ENCODE peak calls at places on chromosomes 13 and 19, in ten cellular contexts. One of them, this sample, is unnamed.

GRCh38 chr19:32652893-32653625 is 21.9 kb downstream of the ANKRD27 start:
- DNase-seq in IMR-90: peak; percentile 81
- DNase-seq in left lung: no peak
- DNase-seq in psoas muscle: peak; percentile 72
- DNase-seq in tibial artery: peak; percentile 43
- DNase-seq in A549: no peak
- DNase-seq in heart left ventricle: peak; percentile 75
- DNase-seq in fibroblast of lung: peak; percentile 76
- DNase-seq in cardiac muscle cell: peak; percentile 6
- DNase-seq in K562: no peak
- DNase-seq in this sample: peak; percentile 30

GRCh38 chr13:52599853-52600603 is 42.2 kb upstream of the HNRNPA1L2 start:
- DNase-seq in IMR-90: peak; percentile 13
- DNase-seq in left lung: peak; percentile 77
- DNase-seq in psoas muscle: peak; percentile 64
- DNase-seq in tibial artery: no peak
- DNase-seq in A549: no peak
- DNase-seq in heart left ventricle: peak; percentile 32
- DNase-seq in fibroblast of lung: peak; percentile 26
- DNase-seq in cardiac muscle cell: peak; percentile 42
- DNase-seq in K562: no peak
- DNase-seq in this sample: no peak

GRCh38 chr13:36965767-36966166 is 33.4 kb downstream of the ALG5 start:
- DNase-seq in IMR-90: peak; percentile 90
- DNase-seq in left lung: no peak
- DNase-seq in psoas muscle: no peak
- DNase-seq in tibial artery: no peak
- DNase-seq in A549: no peak
- DNase-seq in heart left ventricle: no peak
- DNase-seq in fibroblast of lung: peak; percentile 46
- DNase-seq in cardiac muscle cell: no peak
- DNase-seq in K562: no peak
- DNase-seq in this sample: no peak

GRCh38 chr19:31596751-31597150 is 247.5 kb upstream of the TSHZ3 start:
- DNase-seq in IMR-90: no peak
- DNase-seq in left lung: no peak
- DNase-seq in psoas muscle: no peak
- DNase-seq in tibial artery: no peak
- DNase-seq in A549: no peak
- DNase-seq in heart left ventricle: no peak
- DNase-seq in fibroblast of lung: no peak
- DNase-seq in cardiac muscle cell: no peak
- DNase-seq in K562: no peak
- DNase-seq in this sample: no peak

GRCh38 chr19:4488496-4488895 is 16.4 kb downstream of the HDGFL2 start:
- DNase-seq in IMR-90: no peak
- DNase-seq in left lung: no peak
- DNase-seq in psoas muscle: no peak
- DNase-seq in tibial artery: no peak
- DNase-seq in A549: no peak
- DNase-seq in heart left ventricle: no peak
- DNase-seq in fibroblast of lung: no peak
- DNase-seq in cardiac muscle cell: no peak
- DNase-seq in K562: no peak
- DNase-seq in this sample: no peak

GRCh38 chr19:53158119-53158656 is 665 bp downstream of the ZNF347 start:
- DNase-seq in IMR-90: peak; percentile 15
- DNase-seq in left lung: peak; percentile 84
- DNase-seq in psoas muscle: peak; percentile 63
- DNase-seq in tibial artery: peak; percentile 27
- DNase-seq in A549: no peak
- DNase-seq in heart left ventricle: peak; percentile 40
- DNase-seq in fibroblast of lung: peak; percentile 28
- DNase-seq in cardiac muscle cell: peak; percentile 56
- DNase-seq in K562: peak; percentile 21
- DNase-seq in this sample: peak; percentile 20

GRCh38 chr19:39502640-39503417 is 4.1 kb downstream of the DLL3 start:
- DNase-seq in IMR-90: peak; percentile 73
- DNase-seq in left lung: peak; percentile 92
- DNase-seq in psoas muscle: peak; percentile 72
- DNase-seq in tibial artery: no peak
- DNase-seq in A549: peak; percentile 94
- DNase-seq in heart left ventricle: peak; percentile 44
- DNase-seq in fibroblast of lung: peak; percentile 66
- DNase-seq in cardiac muscle cell: peak; percentile 82
- DNase-seq in K562: peak; percentile 91
- DNase-seq in this sample: peak; percentile 40

GRCh38 chr19:17020380-17020779 is 6.2 kb downstream of the CPAMD8 start:
- DNase-seq in IMR-90: no peak
- DNase-seq in left lung: no peak
- DNase-seq in psoas muscle: no peak
- DNase-seq in tibial artery: no peak
- DNase-seq in A549: no peak
- DNase-seq in heart left ventricle: no peak
- DNase-seq in fibroblast of lung: no peak
- DNase-seq in cardiac muscle cell: peak; percentile 5
- DNase-seq in K562: no peak
- DNase-seq in this sample: no peak

GRCh38 chr13:59774511-59774911 is 389.2 kb downstream of the DIAPH3 start:
- DNase-seq in IMR-90: peak; percentile 77
- DNase-seq in left lung: no peak
- DNase-seq in psoas muscle: no peak
- DNase-seq in tibial artery: no peak
- DNase-seq in A549: peak; percentile 1
- DNase-seq in heart left ventricle: no peak
- DNase-seq in fibroblast of lung: peak; percentile 77
- DNase-seq in cardiac muscle cell: no peak
- DNase-seq in K562: no peak
- DNase-seq in this sample: no peak

GRCh38 chr19:44745386-44745831 is 3.1 kb upstream of the BCL3 start:
- DNase-seq in IMR-90: peak; percentile 80
- DNase-seq in left lung: peak; percentile 82
- DNase-seq in psoas muscle: peak; percentile 85
- DNase-seq in tibial artery: peak; percentile 78
- DNase-seq in A549: peak; percentile 95
- DNase-seq in heart left ventricle: peak; percentile 84
- DNase-seq in fibroblast of lung: peak; percentile 81
- DNase-seq in cardiac muscle cell: no peak
- DNase-seq in K562: no peak
- DNase-seq in this sample: no peak

GRCh38 chr19:51259348-51260245 is 8.7 kb downstream of the SIGLECL1 start:
- DNase-seq in IMR-90: peak; percentile 22
- DNase-seq in left lung: no peak
- DNase-seq in psoas muscle: no peak
- DNase-seq in tibial artery: peak; percentile 27
- DNase-seq in A549: peak; percentile 50
- DNase-seq in heart left ventricle: peak; percentile 12
- DNase-seq in fibroblast of lung: peak; percentile 17
- DNase-seq in cardiac muscle cell: peak; percentile 27
- DNase-seq in K562: peak; percentile 63
- DNase-seq in this sample: no peak

GRCh38 chr13:30618938-30619289 is 1.2 kb downstream of the USPL1 start:
- DNase-seq in IMR-90: no peak
- DNase-seq in left lung: no peak
- DNase-seq in psoas muscle: no peak
- DNase-seq in tibial artery: no peak
- DNase-seq in A549: no peak
- DNase-seq in heart left ventricle: no peak
- DNase-seq in fibroblast of lung: no peak
- DNase-seq in cardiac muscle cell: no peak
- DNase-seq in K562: no peak
- DNase-seq in this sample: no peak

GRCh38 chr13:104086205-104086604 is 1020.0 kb upstream of the SLC10A2 start:
- DNase-seq in IMR-90: peak; percentile 5
- DNase-seq in left lung: no peak
- DNase-seq in psoas muscle: no peak
- DNase-seq in tibial artery: no peak
- DNase-seq in A549: no peak
- DNase-seq in heart left ventricle: no peak
- DNase-seq in fibroblast of lung: peak; percentile 5
- DNase-seq in cardiac muscle cell: no peak
- DNase-seq in K562: no peak
- DNase-seq in this sample: no peak

DNA sequence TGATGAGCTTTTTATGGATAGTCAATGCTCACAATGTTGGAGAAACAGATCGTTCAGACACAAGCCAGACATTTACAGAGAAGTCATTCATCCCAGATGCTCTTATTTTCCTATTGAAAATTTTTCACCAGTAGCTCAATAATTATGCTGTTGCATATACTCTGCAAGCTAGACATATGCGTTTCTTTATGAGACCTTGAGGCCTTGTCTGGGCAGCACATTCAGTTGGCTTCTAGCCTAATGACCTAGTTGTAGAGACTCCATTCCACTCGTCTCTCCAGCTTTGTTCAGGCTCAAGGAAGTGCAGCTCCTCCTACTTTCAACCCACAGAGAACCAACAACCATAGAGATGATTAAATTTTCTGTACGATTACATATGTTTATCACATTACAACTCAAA is 237.7 kb downstream of the MZT1 start:
- DNase-seq in IMR-90: no peak
- DNase-seq in left lung: no peak
- DNase-seq in psoas muscle: no peak
- DNase-seq in tibial artery: no peak
- DNase-seq in A549: no peak
- DNase-seq in heart left ventricle: no peak
- DNase-seq in fibroblast of lung: no peak
- DNase-seq in cardiac muscle cell: no peak
- DNase-seq in K562: no peak
- DNase-seq in this sample: no peak
- H3K4me1 ChIP-seq in IMR-90: no peaks in the 10 kb centered on the region
- H3K4me1 ChIP-seq in left lung: no peaks in the 10 kb centered on the region
- H3K4me1 ChIP-seq in psoas muscle: no peaks in the 10 kb centered on the region
- H3K4me1 ChIP-seq in tibial artery: no peaks in the 10 kb centered on the region
- H3K4me1 ChIP-seq in A549: no peaks in the 10 kb centered on the region
- H3K4me1 ChIP-seq in heart left ventricle: no peaks in the 10 kb centered on the region
- H3K4me1 ChIP-seq in fibroblast of lung: no peaks in the 10 kb centered on the region
- H3K4me1 ChIP-seq in cardiac muscle cell: no peaks in the 10 kb centered on the region
- H3K4me1 ChIP-seq in K562: no peaks in the 10 kb centered on the region
- H3K4me1 ChIP-seq in this sample: no peaks in the 10 kb centered on the region

GRCh38 chr13:84844473-84844872 is 954.7 kb downstream of the SLITRK6 start:
- DNase-seq in IMR-90: no peak
- DNase-seq in left lung: no peak
- DNase-seq in psoas muscle: no peak
- DNase-seq in tibial artery: no peak
- DNase-seq in A549: peak; percentile 10
- DNase-seq in heart left ventricle: no peak
- DNase-seq in fibroblast of lung: peak; percentile 26
- DNase-seq in cardiac muscle cell: peak; percentile 20
- DNase-seq in K562: no peak
- DNase-seq in this sample: no peak
- TF ChIP-seq CTCF in IMR-90: no peak
- TF ChIP-seq CTCF in left lung: no peak
- TF ChIP-seq CTCF in psoas muscle: no peak
- TF ChIP-seq CTCF in tibial artery: no peak
- TF ChIP-seq CTCF in A549: peak; percentile 43
- TF ChIP-seq CTCF in heart left ventricle: no peak
- TF ChIP-seq CTCF in fibroblast of lung: peak; percentile 30
- TF ChIP-seq CTCF in cardiac muscle cell: no peak
- TF ChIP-seq CTCF in K562: no peak
- TF ChIP-seq CTCF in this sample: no peak

GRCh38 chr19:55377356-55378131 is 918 bp downstream of the TMEM190 start:
- DNase-seq in IMR-90: no peak
- DNase-seq in left lung: peak; percentile 82
- DNase-seq in psoas muscle: no peak
- DNase-seq in tibial artery: no peak
- DNase-seq in A549: no peak
- DNase-seq in heart left ventricle: no peak
- DNase-seq in fibroblast of lung: no peak
- DNase-seq in cardiac muscle cell: no peak
- DNase-seq in K562: no peak
- DNase-seq in this sample: no peak
- H3K4me1 ChIP-seq in IMR-90: peaks cover 22% of the 10 kb centered on the region
- H3K4me1 ChIP-seq in left lung: no peaks in the 10 kb centered on the region
- H3K4me1 ChIP-seq in psoas muscle: no peaks in the 10 kb centered on the region
- H3K4me1 ChIP-seq in tibial artery: peaks cover 7% of the 10 kb centered on the region
- H3K4me1 ChIP-seq in A549: peaks cover 76% of the 10 kb centered on the region
- H3K4me1 ChIP-seq in heart left ventricle: peaks cover 5% of the 10 kb centered on the region
- H3K4me1 ChIP-seq in fibroblast of lung: peaks cover 5% of the 10 kb centered on the region
- H3K4me1 ChIP-seq in cardiac muscle cell: no peaks in the 10 kb centered on the region
- H3K4me1 ChIP-seq in K562: peaks cover 15% of the 10 kb centered on the region
- H3K4me1 ChIP-seq in this sample: no peaks in the 10 kb centered on the region

GRCh38 chr13:114313061-114313860 is 1.0 kb upstream of the CHAMP1 start:
- DNase-seq in IMR-90: peak; percentile 51
- DNase-seq in left lung: no peak
- DNase-seq in psoas muscle: no peak
- DNase-seq in tibial artery: no peak
- DNase-seq in A549: peak; percentile 11
- DNase-seq in heart left ventricle: no peak
- DNase-seq in fibroblast of lung: no peak
- DNase-seq in cardiac muscle cell: no peak
- DNase-seq in K562: no peak
- DNase-seq in this sample: no peak

GRCh38 chr13:114311387-114311786 is 2.9 kb upstream of the CHAMP1 start:
- DNase-seq in IMR-90: no peak
- DNase-seq in left lung: no peak
- DNase-seq in psoas muscle: no peak
- DNase-seq in tibial artery: no peak
- DNase-seq in A549: no peak
- DNase-seq in heart left ventricle: no peak
- DNase-seq in fibroblast of lung: no peak
- DNase-seq in cardiac muscle cell: peak; percentile 20
- DNase-seq in K562: no peak
- DNase-seq in this sample: no peak

GRCh38 chr13:114311908-114312307 is 2.4 kb upstream of the CHAMP1 start:
- DNase-seq in IMR-90: no peak
- DNase-seq in left lung: no peak
- DNase-seq in psoas muscle: no peak
- DNase-seq in tibial artery: no peak
- DNase-seq in A549: no peak
- DNase-seq in heart left ventricle: no peak
- DNase-seq in fibroblast of lung: no peak
- DNase-seq in cardiac muscle cell: no peak
- DNase-seq in K562: no peak
- DNase-seq in this sample: no peak

GRCh38 chr13:114315074-114315785 is 927 bp downstream of the CHAMP1 start:
- DNase-seq in IMR-90: no peak
- DNase-seq in left lung: no peak
- DNase-seq in psoas muscle: no peak
- DNase-seq in tibial artery: no peak
- DNase-seq in A549: no peak
- DNase-seq in heart left ventricle: no peak
- DNase-seq in fibroblast of lung: no peak
- DNase-seq in cardiac muscle cell: no peak
- DNase-seq in K562: no peak
- DNase-seq in this sample: no peak

GRCh38 chr13:114314074-114314912 is at the start of gene CHAMP1:
- DNase-seq in IMR-90: peak; percentile 96
- DNase-seq in left lung: peak; percentile 98
- DNase-seq in psoas muscle: peak; percentile 99
- DNase-seq in tibial artery: peak; percentile 93
- DNase-seq in A549: peak; percentile 94
- DNase-seq in heart left ventricle: peak; percentile 96
- DNase-seq in fibroblast of lung: peak; percentile 96
- DNase-seq in cardiac muscle cell: peak; percentile 96
- DNase-seq in K562: peak; percentile 93
- DNase-seq in this sample: peak; percentile 98
- TF ChIP-seq CTCF in IMR-90: no peak
- TF ChIP-seq CTCF in left lung: no peak
- TF ChIP-seq CTCF in psoas muscle: no peak
- TF ChIP-seq CTCF in tibial artery: no peak
- TF ChIP-seq CTCF in A549: no peak
- TF ChIP-seq CTCF in heart left ventricle: no peak
- TF ChIP-seq CTCF in fibroblast of lung: no peak
- TF ChIP-seq CTCF in cardiac muscle cell: no peak
- TF ChIP-seq CTCF in K562: no peak
- TF ChIP-seq CTCF in this sample: no peak

GRCh38 chr19:35790981-35791813 is 15.8 kb downstream of the ARHGAP33 start:
- DNase-seq in IMR-90: no peak
- DNase-seq in left lung: no peak
- DNase-seq in psoas muscle: no peak
- DNase-seq in tibial artery: no peak
- DNase-seq in A549: peak; percentile 38
- DNase-seq in heart left ventricle: no peak
- DNase-seq in fibroblast of lung: no peak
- DNase-seq in cardiac muscle cell: no peak
- DNase-seq in K562: no peak
- DNase-seq in this sample: no peak
- H3K4me1 ChIP-seq in IMR-90: no peaks in the 10 kb centered on the region
- H3K4me1 ChIP-seq in left lung: no peaks in the 10 kb centered on the region
- H3K4me1 ChIP-seq in psoas muscle: no peaks in the 10 kb centered on the region
- H3K4me1 ChIP-seq in tibial artery: no peaks in the 10 kb centered on the region
- H3K4me1 ChIP-seq in A549: peaks cover 8% of the 10 kb centered on the region
- H3K4me1 ChIP-seq in heart left ventricle: no peaks in the 10 kb centered on the region
- H3K4me1 ChIP-seq in fibroblast of lung: peaks cover 3% of the 10 kb centered on the region
- H3K4me1 ChIP-seq in cardiac muscle cell: no peaks in the 10 kb centered on the region
- H3K4me1 ChIP-seq in K562: no peaks in the 10 kb centered on the region
- H3K4me1 ChIP-seq in this sample: no peaks in the 10 kb centered on the region